ENCODE peak calls at places on chromosomes 1 and 21, in eight cellular contexts. J is GM12878, U is prostate gland, E is K562, N is upper lobe of left lung, B is breast epithelium, Q is GM23338, H is transverse colon. F is an unnamed sample.
A peak's percentile ranks its signal among the peaks of the same experiment; 100 is the strongest.

GRCh38 chr1:41887365-41887764 is 31.4 kb downstream of the HIVEP3 start:
- DNase-seq in B (no peak), H (no peak), Q (no peak), E (no peak), U (no peak), N (no peak), J (no peak), F (no peak)

GRCh38 chr1:76125441-76126215 is 51.1 kb downstream of the ST6GALNAC3 start:
- DNase-seq in E (no peak), U (no peak), B (no peak), J (no peak), N (no peak), Q (no peak), H (no peak), F (no peak)

GRCh38 chr1:7534061-7534825 is 236.9 kb upstream of the VAMP3 start:
- DNase-seq in E (no peak), H (no peak), Q (no peak), U (no peak), J (no peak), N (no peak), B (no peak), F (no peak)

GRCh38 chr1:201937624-201938212 is 8.6 kb downstream of the LMOD1 start:
- DNase-seq in Q (no peak), E (no peak), J (no peak), U (no peak), N (no peak), B (no peak), H (no peak), F (no peak)

GRCh38 chr1:21123287-21123961 is 53.3 kb downstream of the EIF4G3 start:
- DNase-seq in B (no peak), H (no peak), E (no peak), J (no peak), Q (no peak), N (no peak), U (no peak), F (no peak)

GRCh38 chr1:53246261-53247134 is 8.2 kb upstream of the MAGOH start:
- DNase-seq in U (no peak), N (no peak), J (no peak), H (no peak), E (no peak), B (no peak), Q (no peak), F (no peak)

GRCh38 chr1:240468616-240469015 is 143.3 kb downstream of the GREM2 start:
- DNase-seq in U (no peak), H (no peak), N (no peak), J (no peak), B (no peak), E (no peak), Q (no peak), F (no peak)

GRCh38 chr1:168083456-168084325 is 53.0 kb downstream of the GPR161 start:
- DNase-seq in J (no peak), H (no peak), B (no peak), Q (no peak), U (no peak), N (no peak), E (no peak), F (peak; percentile 37)

GRCh38 chr1:234186037-234186688 is 187.1 kb upstream of the COA6 start:
- DNase-seq in E (no peak), U (no peak), B (no peak), J (no peak), N (no peak), H (no peak), Q (no peak), F (no peak)

GRCh38 chr1:221521686-221522085 is 220.2 kb downstream of the DUSP10 start:
- DNase-seq in E (no peak), U (no peak), B (no peak), Q (no peak), J (no peak), N (no peak), H (no peak), F (no peak)

GRCh38 chr1:203592156-203592555 is 34.5 kb upstream of the ATP2B4 start:
- DNase-seq in U (no peak), B (no peak), E (no peak), N (peak; percentile 57), H (no peak), Q (peak; percentile 57), J (no peak), F (peak; percentile 74)

GRCh38 chr1:63663301-63663700 is 70.1 kb downstream of the PGM1 start:
- DNase-seq in U (no peak), Q (no peak), J (no peak), E (no peak), N (no peak), H (no peak), B (no peak), F (no peak)

GRCh38 chr1:197399691-197400521 is 131.9 kb downstream of the CRB1 start:
- DNase-seq in B (no peak), H (no peak), N (no peak), E (peak; percentile 66), Q (peak; percentile 79), U (no peak), J (peak; percentile 11), F (no peak)

GRCh38 chr1:205365945-205366463 is 9.3 kb upstream of the KLHDC8A start:
- DNase-seq in E (no peak), U (no peak), J (no peak), H (peak; percentile 57), N (no peak), Q (no peak), B (no peak), F (no peak)

GRCh38 chr21:29155118-29155932 is 24.9 kb downstream of the MAP3K7CL start:
- DNase-seq in J (no peak), H (no peak), E (peak; percentile 48), B (peak; percentile 52), N (no peak), U (peak; percentile 68), Q (peak; percentile 39), F (peak; percentile 73)

GRCh38 chr1:115351143-115351542 is 13.1 kb upstream of the NGF start:
- DNase-seq in U (no peak), E (no peak), B (no peak), Q (no peak), N (no peak), H (no peak), J (no peak), F (no peak)

GRCh38 chr1:114377356-114377755 is 133.6 kb downstream of the TRIM33 start:
- DNase-seq in H (no peak), U (no peak), B (no peak), J (no peak), N (no peak), E (no peak), Q (no peak), F (no peak)

GRCh38 chr1:13528320-13528719 is 14.5 kb upstream of the LRRC38 start:
- DNase-seq in N (no peak), E (no peak), U (no peak), B (no peak), J (no peak), H (no peak), Q (no peak), F (no peak)

GRCh38 chr1:115879977-115880376 is 39.1 kb upstream of the NHLH2 start:
- DNase-seq in Q (peak; percentile 54), H (no peak), J (no peak), E (peak; percentile 20), N (no peak), B (no peak), U (no peak), F (no peak)

GRCh38 chr21:34617753-34618339 is 2.9 kb upstream of the RCAN1 start:
- DNase-seq in N (no peak), U (no peak), H (no peak), B (no peak), E (no peak), J (no peak), Q (no peak), F (peak; percentile 70)
- TF ChIP-seq POLR2AphosphoS5 in N (no peak), U (no peak), H (no peak), B (no peak), E (no peak), J (no peak), Q (no peak), F (no peak)

GRCh38 chr21:44344541-44345183 is 5.5 kb upstream of the CFAP410 start:
- DNase-seq in J (no peak), B (no peak), N (peak; percentile 65), E (no peak), H (no peak), Q (no peak), U (no peak), F (no peak)
- H3K4me1 ChIP-seq in J (peaks cover 6% of the 10 kb centered on the region), B (no peaks in the 10 kb centered on the region), N (peaks cover 10% of the 10 kb centered on the region), E (peaks cover 10% of the 10 kb centered on the region), H (peaks cover 6% of the 10 kb centered on the region), Q (peaks cover 15% of the 10 kb centered on the region), U (peaks cover 10% of the 10 kb centered on the region), F (peaks cover 8% of the 10 kb centered on the region)

DNA sequence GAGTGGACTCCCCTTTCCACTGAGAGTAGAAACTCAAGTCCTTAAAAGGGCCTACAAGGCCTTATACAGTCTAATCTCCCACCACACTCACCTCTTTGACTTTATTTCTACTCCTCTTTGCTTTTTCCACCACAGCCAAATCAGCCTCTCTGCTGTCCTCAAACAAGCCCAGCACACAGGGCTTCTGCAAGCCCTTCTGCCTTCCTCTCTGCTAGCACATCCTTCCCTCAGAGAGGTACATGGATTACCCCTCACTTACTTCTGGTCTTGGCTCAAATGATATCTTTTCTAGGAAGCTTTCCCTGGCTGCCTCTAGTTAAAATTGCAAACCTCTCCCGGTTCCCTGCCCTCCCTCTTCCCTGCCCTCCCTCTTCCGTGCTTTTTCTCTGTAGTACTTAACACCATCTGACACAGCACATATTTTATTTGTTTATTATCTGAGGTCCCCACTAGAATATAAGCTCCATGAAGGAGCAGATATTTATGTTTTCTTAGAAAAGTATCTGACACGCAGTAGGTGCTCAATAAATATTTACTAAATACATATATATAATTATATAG is 1.7 kb downstream of the LYST start:
- DNase-seq in N (no peak), E (no peak), B (no peak), Q (no peak), J (no peak), U (no peak), H (no peak), F (no peak)
- TF ChIP-seq POLR2AphosphoS5 in N (no peak), E (no peak), B (no peak), Q (no peak), J (no peak), U (no peak), H (no peak), F (no peak)

GRCh38 chr1:156476501-156477298 is 23.9 kb downstream of the MEF2D start:
- DNase-seq in H (no peak), Q (peak; percentile 47), U (no peak), J (no peak), B (no peak), E (peak; percentile 24), N (no peak), F (peak; percentile 88)
- H3K4me1 ChIP-seq in H (peaks cover 56% of the 10 kb centered on the region), Q (peaks cover 14% of the 10 kb centered on the region), U (peaks cover 25% of the 10 kb centered on the region), J (peaks cover 14% of the 10 kb centered on the region), B (peaks cover 10% of the 10 kb centered on the region), E (no peaks in the 10 kb centered on the region), N (peaks cover 13% of the 10 kb centered on the region), F (no peaks in the 10 kb centered on the region)

GRCh38 chr1:193058529-193059281 is 455 bp downstream of the UCHL5 start:
- DNase-seq in Q (peak; percentile 58), H (peak; percentile 54), E (peak; percentile 84), N (no peak), J (peak; percentile 62), B (peak; percentile 51), U (peak; percentile 8), F (peak; percentile 72)
- TF ChIP-seq POLR2AphosphoS5 in Q (no peak), H (peak; percentile 34), E (peak; percentile 89), N (peak; percentile 14), J (peak; percentile 84), B (no peak), U (no peak), F (no peak)